ENCODE peak calls at places on chromosomes 7 and 10, in four cellular contexts. D, Y, A and W are unnamed samples. For H3K27me3, the result is how much of the 10 kb centered on the place peaks cover.

GRCh38 chr7:57403601-57404342 is 46.2 kb upstream of the ZNF716 start:
- DNase-seq in D (no peak), Y (no peak), A (peak), W (no peak)

GRCh38 chr7:12403287-12404181 is at the start of gene VWDE:
- DNase-seq in D (no peak), Y (no peak), A (peak), W (peak)

GRCh38 chr7:96273716-96274115 is 48.2 kb downstream of the SLC25A13 start:
- DNase-seq in D (no peak), Y (no peak), A (no peak), W (no peak)

GRCh38 chr7:131843862-131844261 is 287.4 kb upstream of the PODXL start:
- DNase-seq in D (peak), Y (peak), A (no peak), W (no peak)

GRCh38 chr7:94395141-94396041 is 696 bp downstream of the COL1A2 start:
- DNase-seq in D (peak), Y (peak), A (peak), W (no peak)

GRCh38 chr7:43076189-43076605 is 36.2 kb upstream of the HECW1 start:
- DNase-seq in D (no peak), Y (peak), A (no peak), W (no peak)

GRCh38 chr7:921071-921461 is 33.4 kb downstream of the ADAP1 start:
- DNase-seq in D (no peak), Y (no peak), A (no peak), W (no peak)

GRCh38 chr7:39746162-39746782 is 122.9 kb downstream of the RALA start:
- DNase-seq in D (peak), Y (peak), A (peak), W (peak)

GRCh38 chr7:42161723-42162122 is 75.3 kb downstream of the GLI3 start:
- DNase-seq in D (no peak), Y (no peak), A (no peak), W (no peak)

GRCh38 chr10:97999066-97999908 is 31.1 kb downstream of the CRTAC1 start:
- DNase-seq in D (no peak), Y (peak), A (no peak), W (no peak)

GRCh38 chr10:13117842-13118783 is 18.1 kb downstream of the OPTN start:
- DNase-seq in D (no peak), Y (no peak), A (no peak), W (no peak)

GRCh38 chr7:28065308-28065707 is 115.3 kb downstream of the JAZF1 start:
- DNase-seq in D (peak), Y (no peak), A (no peak), W (no peak)

GRCh38 chr10:17077251-17077904 is 52.2 kb downstream of the CUBN start:
- DNase-seq in D (no peak), Y (no peak), A (no peak), W (no peak)

GRCh38 chr7:113085781-113086390 is 741 bp downstream of the GPR85 start:
- DNase-seq in D (no peak), Y (peak), A (no peak), W (no peak)

GRCh38 chr7:45156516-45157272 is 897 bp upstream of the RAMP3 start:
- DNase-seq in D (peak), Y (no peak), A (no peak), W (no peak)
- H3K4me3 ChIP-seq in D (no peak), Y (no peak), A (no peak), W (no peak)

GRCh38 chr7:151448261-151449252 is 8.6 kb upstream of the CRYGN start:
- DNase-seq in D (peak), Y (peak), A (peak), W (peak)
- H3K27ac ChIP-seq in D (peak), Y (no peak), A (no peak), W (peak)

GRCh38 chr10:133528296-133528844 is 1.2 kb downstream of the CYP2E1 start:
- DNase-seq in D (no peak), Y (no peak), A (peak), W (no peak)
- H3K27me3 ChIP-seq in D (under half), Y (under half), A (under half), W (under half)

GRCh38 chr10:121595321-121595805 is 2.9 kb downstream of the FGFR2 start:
- DNase-seq in D (peak), Y (no peak), A (no peak), W (no peak)
- H3K4me3 ChIP-seq in D (peak), Y (peak), A (no peak), W (no peak)